ENCODE peak calls at places on chromosomes 16 and 17, in ten cellular contexts. I is body of pancreas, V is prostate gland, D is neural progenitor cell, W is lower leg skin, C is epithelial cell of proximal tubule, S is PC-3, Q is BJ, E is H7, M is fibroblast of pulmonary artery. L is an unnamed sample.
A peak's percentile ranks its signal among the peaks of the same experiment; 100 is the strongest.

GRCh38 chr16:85309656-85310587 is 197.7 kb upstream of the CIBAR2 start:
- DNase-seq in I (peak; percentile 53), V (no peak), D (peak; percentile 74), W (no peak), C (no peak), S (no peak), Q (no peak), E (peak; percentile 86), M (no peak), L (peak; percentile 48)

GRCh38 chr16:5615868-5616642 is 518.5 kb upstream of the EEF2KMT start:
- DNase-seq in I (peak; percentile 47), V (no peak), D (peak; percentile 92), W (no peak), C (no peak), S (peak; percentile 23), Q (no peak), E (peak; percentile 89), M (peak; percentile 2), L (peak; percentile 25)

GRCh38 chr16:4147236-4147635 is 31.0 kb upstream of the ADCY9 start:
- DNase-seq in I (no peak), V (no peak), D (no peak), W (no peak), C (no peak), S (no peak), Q (no peak), E (no peak), M (no peak), L (no peak)

GRCh38 chr16:53612003-53612402 is 91.7 kb downstream of the RPGRIP1L start:
- DNase-seq in I (no peak), V (no peak), D (no peak), W (no peak), C (no peak), S (no peak), Q (no peak), E (no peak), M (no peak), L (no peak)

GRCh38 chr17:77422104-77422782 is 281.5 kb downstream of the SEC14L1 start:
- DNase-seq in I (no peak), V (no peak), D (no peak), W (no peak), C (peak; percentile 54), S (peak; percentile 89), Q (no peak), E (no peak), M (no peak), L (no peak)

GRCh38 chr16:48531011-48531962 is 78.7 kb downstream of the N4BP1 start:
- DNase-seq in I (no peak), V (no peak), D (no peak), W (no peak), C (no peak), S (no peak), Q (no peak), E (peak; percentile 21), M (no peak), L (peak; percentile 53)

GRCh38 chr16:83992624-83993023 is 24.6 kb downstream of the NECAB2 start:
- DNase-seq in I (peak; percentile 86), V (no peak), D (no peak), W (no peak), C (peak; percentile 81), S (peak; percentile 20), Q (peak; percentile 4), E (no peak), M (peak; percentile 76), L (peak; percentile 49)

GRCh38 chr16:3038256-3038655 is 1.5 kb upstream of the BICDL2 start:
- DNase-seq in I (peak; percentile 95), V (peak; percentile 74), D (no peak), W (no peak), C (no peak), S (no peak), Q (no peak), E (peak; percentile 87), M (peak; percentile 18), L (no peak)

GRCh38 chr17:65088621-65089385 is 32.3 kb upstream of the GNA13 start:
- DNase-seq in I (no peak), V (no peak), D (no peak), W (no peak), C (no peak), S (peak; percentile 80), Q (no peak), E (no peak), M (no peak), L (no peak)

GRCh38 chr16:21033707-21034106 is 116.9 kb downstream of the DNAH3 start:
- DNase-seq in I (peak; percentile 11), V (no peak), D (no peak), W (no peak), C (no peak), S (no peak), Q (no peak), E (no peak), M (no peak), L (peak; percentile 44)

GRCh38 chr16:21033264-21033663 is 117.4 kb downstream of the DNAH3 start:
- DNase-seq in I (no peak), V (no peak), D (no peak), W (no peak), C (no peak), S (no peak), Q (no peak), E (no peak), M (no peak), L (no peak)

GRCh38 chr16:21023509-21024202 is 123.1 kb downstream of the LYRM1 start:
- DNase-seq in I (no peak), V (no peak), D (no peak), W (no peak), C (no peak), S (no peak), Q (no peak), E (no peak), M (peak; percentile 39), L (peak; percentile 53)

GRCh38 chr16:21026846-21027245 is 123.8 kb downstream of the DNAH3 start:
- DNase-seq in I (no peak), V (no peak), D (no peak), W (no peak), C (no peak), S (no peak), Q (no peak), E (no peak), M (no peak), L (no peak)

GRCh38 chr16:21028728-21029127 is 121.9 kb downstream of the DNAH3 start:
- DNase-seq in I (no peak), V (no peak), D (no peak), W (no peak), C (no peak), S (no peak), Q (no peak), E (no peak), M (no peak), L (no peak)
- H3K4me3 ChIP-seq in I (no peak overlapping the region), V (no peak overlapping the region), D (no peak overlapping the region), W (no peak overlapping the region), C (no peak overlapping the region), S (no peak overlapping the region), Q (no peak overlapping the region), E (no peak overlapping the region), M (no peak overlapping the region), L (no peak overlapping the region)

GRCh38 chr16:88805887-88806393 is 2.4 kb downstream of the CDT1 start:
- DNase-seq in I (no peak), V (no peak), D (no peak), W (no peak), C (no peak), S (no peak), Q (no peak), E (no peak), M (no peak), L (no peak)

GRCh38 chr16:88805340-88805715 is 1.7 kb downstream of the CDT1 start:
- DNase-seq in I (no peak), V (no peak), D (no peak), W (no peak), C (no peak), S (no peak), Q (no peak), E (no peak), M (no peak), L (no peak)

GRCh38 chr16:88803264-88803987 is at the start of gene CDT1:
- DNase-seq in I (peak; percentile 89), V (peak; percentile 72), D (peak; percentile 92), W (peak; percentile 70), C (no peak), S (peak; percentile 77), Q (no peak), E (peak; percentile 100), M (peak; percentile 77), L (peak; percentile 79)

GRCh38 chr16:88804552-88805339 is 1.2 kb downstream of the CDT1 start:
- DNase-seq in I (peak; percentile 45), V (no peak), D (no peak), W (no peak), C (no peak), S (peak; percentile 39), Q (no peak), E (peak; percentile 93), M (no peak), L (no peak)

GRCh38 chr16:88804173-88804551 is 573 bp downstream of the CDT1 start:
- DNase-seq in I (no peak), V (no peak), D (no peak), W (no peak), C (no peak), S (no peak), Q (no peak), E (peak; percentile 85), M (no peak), L (no peak)
- H3K4me3 ChIP-seq in I (no peak overlapping the region), V (peak overlapping the region; percentile 63), D (peak overlapping the region; percentile 76), W (no peak overlapping the region), C (peak overlapping the region; percentile 77), S (peak overlapping the region; percentile 82), Q (peak overlapping the region; percentile 77), E (peak overlapping the region; percentile 85), M (peak overlapping the region; percentile 67), L (peak overlapping the region; percentile 73)

DNA sequence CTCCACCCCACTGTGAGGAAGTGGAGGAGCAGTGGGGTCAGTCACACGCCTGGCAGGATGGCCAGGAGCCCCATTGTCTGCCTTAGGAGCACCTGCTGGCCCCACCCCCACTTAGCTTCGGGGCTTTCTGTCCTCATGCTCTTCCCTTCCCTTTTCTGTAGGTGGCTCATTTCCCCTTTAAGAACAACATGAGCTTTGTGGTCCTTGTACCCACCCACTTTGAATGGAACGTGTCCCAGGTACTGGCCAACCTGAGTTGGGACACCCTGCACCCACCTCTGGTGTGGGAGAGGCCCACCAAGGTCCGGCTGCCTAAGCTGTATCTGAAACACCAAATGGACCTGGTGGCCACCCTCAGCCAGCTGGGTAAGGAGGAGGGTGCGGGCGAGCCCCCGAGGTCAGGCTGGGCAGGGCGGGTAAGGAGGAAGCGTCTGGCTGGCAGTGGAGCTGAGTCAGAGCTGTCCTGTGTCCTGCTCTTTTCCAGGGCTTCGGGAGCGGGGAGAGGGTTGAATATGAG is 9.4 kb upstream of the SERPINF1 start:
- DNase-seq in I (peak; percentile 65), V (no peak), D (no peak), W (no peak), C (no peak), S (peak; percentile 41), Q (no peak), E (peak; percentile 84), M (no peak), L (no peak)
- H3K4me3 ChIP-seq in I (no peak overlapping the region), V (peak overlapping the region; percentile 8), D (no peak overlapping the region), W (no peak overlapping the region), C (peak overlapping the region; percentile 22), S (peak overlapping the region; percentile 56), Q (no peak overlapping the region), E (no peak overlapping the region), M (no peak overlapping the region), L (no peak overlapping the region)

DNA sequence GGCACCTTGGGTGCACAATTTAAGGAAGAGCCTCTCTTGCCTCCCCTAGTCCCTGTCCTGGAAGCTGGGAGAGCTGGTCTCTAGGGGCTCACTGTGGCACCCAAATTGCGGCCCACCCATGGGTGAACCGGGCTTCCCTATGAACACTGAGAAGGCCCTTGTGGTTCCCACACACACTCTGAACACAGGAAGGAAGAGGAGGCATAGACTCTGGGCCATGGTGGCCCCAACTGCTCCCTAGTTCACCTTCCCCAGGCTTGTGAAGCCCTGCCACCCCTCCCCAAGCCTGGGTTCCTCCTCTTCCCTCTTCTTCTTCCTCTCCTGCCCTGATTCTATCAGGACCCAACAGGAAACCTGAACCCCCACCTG is 10.5 kb downstream of the SREBF1 start:
- DNase-seq in I (no peak), V (no peak), D (no peak), W (no peak), C (no peak), S (no peak), Q (no peak), E (no peak), M (no peak), L (no peak)
- H3K4me3 ChIP-seq in I (no peak overlapping the region), V (no peak overlapping the region), D (no peak overlapping the region), W (no peak overlapping the region), C (no peak overlapping the region), S (no peak overlapping the region), Q (no peak overlapping the region), E (no peak overlapping the region), M (no peak overlapping the region), L (no peak overlapping the region)